ENCODE peak calls at places on chromosomes 13 and 19, in six cellular contexts. O is NCI-H146; H is GM04504; C is NCI-H69; X is naive thymus-derived CD8-positive, alpha-beta T cell; B is NCI-H1694 treated with DMSO at 0.1 percent for 48 hours. V is an unnamed sample.

GRCh38 chr13:98978280-98978679 is 416 bp upstream of the DOCK9 start:
- DNase-seq in H (peak), O (peak), X (no peak), C (peak), B (no peak), V (no peak)

GRCh38 chr19:56966697-56967299 is 126.3 kb upstream of the PEG3 start:
- DNase-seq in O (no peak), C (no peak), H (no peak), X (no peak), B (no peak), V (no peak)

GRCh38 chr13:93624371-93624777 is 397.8 kb downstream of the GPC6 start:
- DNase-seq in C (peak), B (no peak), O (no peak), X (no peak), H (no peak), V (peak)

GRCh38 chr13:96011291-96011875 is 41.8 kb downstream of the UGGT2 start:
- DNase-seq in X (no peak), C (no peak), B (peak), H (peak), O (no peak), V (peak)

GRCh38 chr19:18488838-18489626 is 32.8 kb downstream of the ELL start:
- DNase-seq in C (peak), X (no peak), O (peak), B (peak), H (no peak), V (peak)

GRCh38 chr19:49473868-49474544 is at the start of gene FLT3LG:
- DNase-seq in B (peak), X (peak), H (peak), C (peak), O (peak), V (peak)

GRCh38 chr19:41886761-41887710 is 4.1 kb downstream of the ARHGEF1 start:
- DNase-seq in O (no peak), B (no peak), H (no peak), X (peak), C (no peak), V (no peak)

GRCh38 chr13:23828086-23828485 is 61.1 kb downstream of the MIPEP start:
- DNase-seq in H (no peak), B (no peak), O (no peak), C (no peak), X (no peak), V (no peak)

GRCh38 chr19:33819496-33819874 is 22.8 kb downstream of the KCTD15 start:
- DNase-seq in C (no peak), X (no peak), O (no peak), B (no peak), H (no peak), V (no peak)

GRCh38 chr19:48424694-48425219 is 21.0 kb upstream of the GRWD1 start:
- DNase-seq in X (no peak), O (no peak), H (no peak), B (no peak), C (peak), V (no peak)

GRCh38 chr13:99501952-99502310 is 659 bp downstream of the TM9SF2 start:
- DNase-seq in C (peak), O (peak), X (no peak), H (no peak), B (no peak), V (no peak)

GRCh38 chr13:35994131-35994966 is 136.8 kb downstream of the DCLK1 start:
- DNase-seq in X (no peak), C (peak), H (peak), B (no peak), O (peak), V (no peak)

GRCh38 chr13:75455962-75456361 is 26.0 kb downstream of the TBC1D4 start:
- DNase-seq in X (no peak), H (no peak), B (no peak), C (no peak), O (peak), V (no peak)

GRCh38 chr19:29942404-29943261 is 594 bp downstream of the URI1 start:
- DNase-seq in B (no peak), O (peak), C (peak), H (no peak), X (peak), V (peak)

GRCh38 chr19:31882709-31883108 is 462.7 kb upstream of the ZNF507 start:
- DNase-seq in C (no peak), X (no peak), B (no peak), H (no peak), O (no peak), V (no peak)

GRCh38 chr19:30216453-30216852 is 155.7 kb upstream of the ZNF536 start:
- DNase-seq in B (no peak), C (no peak), X (no peak), O (no peak), H (no peak), V (no peak)

GRCh38 chr13:73544175-73544574 is 485.4 kb downstream of the KLF5 start:
- DNase-seq in O (no peak), H (no peak), X (no peak), C (no peak), B (no peak), V (peak)